ENCODE peak calls at places on chromosomes 2 and 18, in ten cellular contexts. U is left ventricle myocardium inferior, A is nephron progenitor cell, M is endothelial cell, R is neural progenitor cell, S is PC-3, F is brain microvascular endothelial cell, H is fibroblast of villous mesenchyme, D is Calu3, X is WTC11. J is an unnamed sample.

GRCh38 chr2:165868211-165868610 is 74.2 kb upstream of the GALNT3 start:
- DNase-seq in H (peak), X (no peak), D (no peak), U (no peak), M (no peak), F (peak), R (no peak), A (no peak), S (no peak), J (no peak)

GRCh38 chr2:230925879-230926765 is 1.1 kb upstream of the GPR55 start:
- DNase-seq in H (no peak), S (no peak), U (no peak), R (no peak), D (no peak), F (no peak), M (no peak), X (no peak), A (no peak), J (no peak)

GRCh38 chr2:172200495-172201085 is 97.9 kb upstream of the DLX2 start:
- DNase-seq in S (peak), A (peak), F (peak), X (peak), U (no peak), R (peak), H (peak), M (peak), D (no peak), J (peak)

GRCh38 chr2:233832414-233832813 is 21.9 kb downstream of the HJURP start:
- DNase-seq in M (no peak), D (no peak), S (no peak), U (no peak), R (no peak), X (no peak), H (no peak), F (peak), A (no peak), J (no peak)

GRCh38 chr2:206983156-206983875 is 44.0 kb downstream of the CPO start:
- DNase-seq in A (no peak), X (no peak), F (no peak), H (peak), D (no peak), S (peak), U (no peak), M (no peak), R (no peak), J (no peak)

GRCh38 chr2:162327134-162327769 is 8.8 kb upstream of the IFIH1 start:
- DNase-seq in A (peak), H (no peak), F (no peak), R (peak), U (no peak), S (peak), D (no peak), M (no peak), X (peak), J (no peak)

GRCh38 chr18:79877163-79878091 is 74.0 kb downstream of the SLC66A2 start:
- DNase-seq in H (no peak), A (peak), D (no peak), R (peak), X (no peak), F (no peak), U (no peak), M (no peak), S (no peak), J (no peak)

GRCh38 chr2:211228559-211228958 is 672.2 kb downstream of the CPS1 start:
- DNase-seq in A (no peak), D (no peak), S (no peak), F (no peak), X (no peak), H (no peak), U (no peak), M (no peak), R (no peak), J (no peak)

GRCh38 chr2:168452781-168453180 is 3.3 kb upstream of the CERS6 start:
- DNase-seq in D (no peak), M (no peak), X (no peak), U (no peak), F (no peak), R (no peak), H (no peak), A (no peak), S (no peak), J (no peak)

GRCh38 chr2:71898375-71898774 is 249.3 kb downstream of the CYP26B1 start:
- DNase-seq in F (no peak), S (no peak), M (no peak), D (no peak), A (no peak), R (no peak), U (no peak), X (no peak), H (no peak), J (no peak)

GRCh38 chr2:235859651-235860050 is 308.5 kb downstream of the GBX2 start:
- DNase-seq in R (peak), D (no peak), X (peak), U (peak), A (no peak), S (no peak), M (no peak), H (no peak), F (no peak), J (no peak)

GRCh38 chr2:219404291-219404910 is 13.8 kb upstream of the DES start:
- DNase-seq in U (no peak), R (no peak), S (no peak), H (no peak), M (no peak), A (no peak), F (no peak), X (no peak), D (no peak), J (no peak)

GRCh38 chr2:17355608-17356329 is 162.5 kb downstream of the RAD51AP2 start:
- DNase-seq in F (no peak), S (no peak), R (no peak), A (no peak), H (no peak), M (no peak), X (no peak), D (no peak), U (no peak), J (no peak)

GRCh38 chr2:29981402-29981801 is 60.0 kb upstream of the ALK start:
- DNase-seq in F (no peak), H (no peak), U (no peak), S (no peak), X (no peak), D (no peak), R (no peak), A (no peak), M (no peak), J (no peak)

GRCh38 chr2:148967484-148967883 is 71.0 kb upstream of the LYPD6B start:
- DNase-seq in F (no peak), U (no peak), X (no peak), M (no peak), A (no peak), R (peak), H (peak), S (no peak), D (no peak), J (no peak)

GRCh38 chr2:137888845-137889244 is 75.4 kb upstream of the HNMT start:
- DNase-seq in H (peak), F (peak), A (peak), D (peak), S (peak), M (peak), X (peak), U (peak), R (peak), J (peak)

GRCh38 chr2:186950694-186951093 is 101.7 kb upstream of the ZSWIM2 start:
- DNase-seq in R (no peak), D (peak), H (peak), A (no peak), S (peak), F (no peak), U (no peak), X (no peak), M (no peak), J (no peak)

GRCh38 chr2:225226441-225226840 is 173.1 kb upstream of the NYAP2 start:
- DNase-seq in X (no peak), F (no peak), H (no peak), M (no peak), A (no peak), D (no peak), R (no peak), U (no peak), S (no peak), J (no peak)

GRCh38 chr2:148927010-148927409 is 52.0 kb downstream of the KIF5C start:
- DNase-seq in M (no peak), U (peak), S (peak), X (no peak), R (no peak), D (peak), F (no peak), A (no peak), H (no peak), J (peak)

GRCh38 chr18:30903566-30903965 is 139.0 kb downstream of the DSC3 start:
- DNase-seq in F (no peak), H (no peak), A (no peak), U (no peak), S (peak), D (peak), M (no peak), X (no peak), R (no peak), J (no peak)

GRCh38 chr2:84482588-84482987 is 23.5 kb upstream of the SUCLG1 start:
- DNase-seq in A (no peak), X (no peak), D (no peak), S (no peak), R (no peak), H (no peak), F (no peak), U (no peak), M (no peak), J (no peak)

GRCh38 chr2:73003027-73003426 is 68.5 kb downstream of the SFXN5 start:
- DNase-seq in H (no peak), X (no peak), A (no peak), F (no peak), U (no peak), S (no peak), R (no peak), M (no peak), D (no peak), J (no peak)

GRCh38 chr18:3610188-3610708 is 160.3 kb downstream of the TGIF1 start:
- DNase-seq in R (no peak), S (no peak), A (no peak), M (no peak), F (no peak), H (no peak), X (no peak), U (no peak), D (no peak), J (no peak)

GRCh38 chr2:178068823-178069454 is 3.6 kb downstream of the PDE11A start:
- DNase-seq in D (no peak), H (no peak), A (no peak), X (no peak), M (no peak), F (no peak), S (no peak), U (no peak), R (no peak), J (no peak)

GRCh38 chr2:178070824-178071223 is 1.8 kb downstream of the PDE11A start:
- DNase-seq in A (no peak), R (no peak), H (peak), F (no peak), S (no peak), M (no peak), D (no peak), U (no peak), X (no peak), J (no peak)

GRCh38 chr2:178066890-178067669 is 5.5 kb downstream of the PDE11A start:
- DNase-seq in F (no peak), X (no peak), D (no peak), A (no peak), R (no peak), U (no peak), H (no peak), S (no peak), M (no peak), J (no peak)

GRCh38 chr2:178072000-178072382 is 586 bp downstream of the PDE11A start:
- DNase-seq in H (no peak), D (no peak), A (no peak), R (no peak), F (no peak), S (no peak), X (no peak), U (no peak), M (no peak), J (no peak)

GRCh38 chr2:178069551-178069950 is 3.0 kb downstream of the PDE11A start:
- DNase-seq in D (no peak), S (no peak), R (no peak), H (no peak), F (no peak), X (no peak), U (no peak), A (no peak), M (no peak), J (no peak)
- TF ChIP-seq CTCF in D (no peak), S (no peak), R (peak), H (no peak), F (no peak), X (no peak), U (peak), A (no peak), M (no peak), J (no peak)

DNA sequence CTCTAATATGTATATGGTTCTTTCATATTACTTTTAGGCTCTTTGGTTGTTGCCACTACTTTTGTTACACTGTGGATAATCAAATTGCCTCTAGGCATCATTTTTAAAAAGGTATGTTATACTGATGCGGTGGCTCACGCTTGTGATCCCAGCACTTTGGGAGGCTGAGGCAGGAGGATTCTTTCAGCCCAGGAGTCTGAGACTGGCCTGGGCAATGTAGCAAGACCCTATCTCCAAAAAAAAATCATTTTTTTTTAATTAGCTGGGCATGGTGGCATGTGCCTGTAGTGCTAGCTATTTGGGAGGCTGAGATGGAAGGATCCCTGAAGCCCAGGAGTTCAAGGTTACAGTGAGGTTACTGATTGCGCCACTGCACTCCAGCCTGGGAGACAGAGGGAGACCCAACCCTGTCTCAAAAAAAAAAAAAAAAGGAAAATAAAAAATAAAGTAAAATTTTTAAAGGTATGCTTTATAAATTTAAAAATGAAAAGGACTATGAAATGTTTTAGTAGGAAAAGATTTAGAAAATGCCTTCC is 48.1 kb upstream of the DYNC2LI1 start:
- DNase-seq in M (no peak), F (no peak), U (no peak), H (no peak), X (no peak), D (no peak), A (no peak), S (no peak), R (no peak), J (no peak)
- TF ChIP-seq CTCF in M (no peak), F (no peak), U (no peak), H (no peak), X (no peak), D (no peak), A (no peak), S (no peak), R (no peak), J (no peak)

GRCh38 chr18:76433788-76434187 is 61.3 kb downstream of the ZNF516 start:
- DNase-seq in M (no peak), X (no peak), A (no peak), U (no peak), H (no peak), F (no peak), S (no peak), R (no peak), D (no peak), J (no peak)

GRCh38 chr18:76437011-76437410 is 58.0 kb downstream of the ZNF516 start:
- DNase-seq in R (no peak), H (no peak), U (peak), S (no peak), F (no peak), M (no peak), X (no peak), A (no peak), D (no peak), J (no peak)

GRCh38 chr18:76436342-76436741 is 58.7 kb downstream of the ZNF516 start:
- DNase-seq in A (no peak), R (no peak), F (no peak), H (no peak), X (no peak), S (no peak), U (no peak), M (no peak), D (no peak), J (no peak)

GRCh38 chr18:76434452-76434851 is 60.6 kb downstream of the ZNF516 start:
- DNase-seq in S (no peak), R (no peak), A (no peak), M (no peak), H (no peak), X (no peak), F (no peak), D (no peak), U (no peak), J (no peak)

DNA sequence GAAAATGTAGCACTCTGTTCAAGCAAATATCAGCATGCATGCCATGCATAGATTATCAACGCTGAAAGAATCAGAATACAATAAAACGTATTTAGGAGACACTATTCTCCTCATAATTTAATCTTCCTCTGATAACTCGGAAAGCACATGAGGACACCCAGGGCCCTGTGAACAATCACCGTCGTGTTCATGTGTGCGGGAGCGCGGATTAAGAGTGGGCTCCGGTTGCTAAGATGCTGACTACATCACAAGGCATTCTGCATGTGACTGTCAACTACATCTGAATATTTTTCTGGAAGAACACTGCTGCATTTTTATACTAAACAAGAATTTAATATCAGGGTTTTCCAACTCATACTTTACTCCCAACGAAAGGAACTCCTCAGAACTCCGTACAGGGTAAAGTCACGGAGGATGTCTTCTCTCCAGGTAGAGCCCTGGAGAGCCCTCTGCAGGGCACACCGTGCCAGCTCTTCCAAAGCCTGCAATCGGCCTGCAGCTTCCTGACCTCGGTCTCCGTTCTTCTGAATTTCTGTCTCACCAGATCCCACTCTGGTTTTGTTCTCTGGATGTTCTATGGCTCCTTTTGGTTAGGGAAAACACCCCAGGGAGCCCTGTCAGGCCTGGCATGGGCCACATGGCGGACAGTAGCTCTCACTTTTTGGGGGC is 59.6 kb downstream of the ZNF516 start:
- DNase-seq in D (no peak), A (no peak), H (no peak), M (no peak), S (no peak), R (no peak), F (no peak), X (no peak), U (no peak), J (no peak)
- TF ChIP-seq CTCF in D (no peak), A (no peak), H (peak), M (no peak), S (peak), R (peak), F (peak), X (no peak), U (no peak), J (no peak)

GRCh38 chr2:135698838-135699237 is 42.8 kb upstream of the UBXN4 start:
- DNase-seq in U (no peak), H (no peak), M (no peak), R (no peak), A (no peak), X (no peak), S (no peak), D (no peak), F (no peak), J (no peak)
- TF ChIP-seq CTCF in U (no peak), H (no peak), M (no peak), R (no peak), A (no peak), X (no peak), S (no peak), D (no peak), F (no peak), J (no peak)

DNA sequence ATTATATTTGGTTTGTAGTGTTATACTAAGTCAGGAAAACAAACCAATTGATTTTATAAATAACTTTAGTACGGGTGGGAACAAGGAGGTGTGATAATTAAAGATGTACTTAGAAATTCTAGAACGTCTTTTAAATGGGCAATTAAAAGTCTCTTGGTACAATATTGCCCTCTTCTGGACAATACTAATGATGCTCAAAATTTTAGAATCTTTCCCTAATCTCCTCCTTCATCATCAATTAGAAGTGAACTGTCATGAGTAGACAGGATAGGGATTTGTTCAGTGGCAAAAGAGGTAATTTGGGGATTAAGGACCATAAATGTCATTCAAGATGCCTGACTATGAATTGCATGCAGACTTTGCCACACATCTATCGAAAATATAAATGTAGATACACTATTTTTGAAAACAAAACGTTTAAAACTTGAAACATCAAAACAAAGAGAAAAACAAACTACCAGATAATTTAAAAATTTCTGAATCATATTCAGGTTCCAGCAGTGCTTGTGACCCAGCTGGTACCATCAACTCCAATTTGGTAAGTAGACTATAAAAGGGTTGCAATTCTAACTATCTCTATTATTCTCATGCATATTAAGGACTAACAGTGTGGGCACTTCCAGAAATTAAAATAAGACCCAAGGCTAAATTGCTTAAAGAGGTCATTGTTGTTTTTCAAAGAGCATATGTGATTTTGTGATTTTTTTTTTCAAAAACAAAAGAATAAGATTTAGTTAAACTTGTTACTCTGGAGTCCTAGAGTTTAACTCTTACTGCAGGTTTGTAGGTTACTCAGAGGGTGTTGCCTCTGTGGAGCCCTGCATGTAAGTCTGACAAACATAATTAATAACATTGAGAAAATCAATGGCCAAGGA is 123.5 kb downstream of the LAMA3 start:
- DNase-seq in H (peak), U (no peak), A (no peak), S (peak), F (no peak), X (no peak), D (no peak), R (no peak), M (no peak), J (no peak)
- TF ChIP-seq CTCF in H (peak), U (peak), A (peak), S (peak), F (no peak), X (no peak), D (peak), R (peak), M (peak), J (peak)